ENCODE peak calls at places on chromosomes 1 and 21, in ten cellular contexts. C, O, Q, L, X, M, K, U, A and B are unnamed samples.

GRCh38 chr1:202274611-202275010 is 67.1 kb downstream of the UBE2T start:
- DNase-seq in K (peak), Q (no peak), A (peak), L (no peak), X (no peak), U (no peak), C (peak), O (peak), M (no peak), B (peak)

GRCh38 chr21:45590726-45591618 is 48.7 kb upstream of the SLC19A1 start:
- DNase-seq in O (peak), L (no peak), M (no peak), Q (no peak), X (no peak), K (peak), U (no peak), C (peak), A (no peak), B (peak)

GRCh38 chr1:197660389-197660788 is 114.9 kb downstream of the DENND1B start:
- DNase-seq in U (no peak), K (no peak), Q (no peak), X (no peak), O (no peak), C (no peak), M (no peak), A (no peak), L (no peak), B (no peak)

GRCh38 chr1:46492269-46492853 is 2.7 kb downstream of the DMBX1 start:
- DNase-seq in U (no peak), L (no peak), A (no peak), C (no peak), K (no peak), X (no peak), Q (no peak), M (no peak), O (no peak), B (no peak)

GRCh38 chr21:33238565-33239255 is 9.0 kb downstream of the IFNAR2 start:
- DNase-seq in X (no peak), C (no peak), A (no peak), U (no peak), Q (no peak), M (no peak), L (no peak), O (no peak), K (no peak), B (no peak)

GRCh38 chr1:59229138-59229537 is 67.8 kb upstream of the FGGY start:
- DNase-seq in O (no peak), U (no peak), K (no peak), A (no peak), Q (no peak), L (peak), M (no peak), X (no peak), C (no peak), B (no peak)

GRCh38 chr1:117747605-117748004 is 141.8 kb downstream of the TENT5C start:
- DNase-seq in Q (no peak), U (no peak), A (no peak), X (no peak), M (no peak), K (no peak), L (no peak), O (no peak), C (no peak), B (no peak)

GRCh38 chr1:241582921-241583321 is 50.7 kb downstream of the KMO start:
- DNase-seq in A (no peak), X (no peak), U (no peak), M (no peak), Q (no peak), O (no peak), L (no peak), K (no peak), C (no peak), B (no peak)

GRCh38 chr1:201329286-201329685 is 46.0 kb downstream of the PKP1 start:
- DNase-seq in K (no peak), X (no peak), O (no peak), M (no peak), U (peak), L (peak), Q (no peak), A (no peak), C (no peak), B (no peak)

GRCh38 chr1:54400321-54400720 is 5.9 kb downstream of the SSBP3 start:
- DNase-seq in X (no peak), U (no peak), K (no peak), O (no peak), M (no peak), C (no peak), L (no peak), Q (no peak), A (no peak), B (no peak)

GRCh38 chr1:119220980-119221379 is 80.5 kb upstream of the WARS2 start:
- DNase-seq in L (no peak), M (no peak), C (no peak), A (no peak), Q (no peak), U (peak), O (no peak), X (no peak), K (no peak), B (no peak)

GRCh38 chr1:17605582-17606344 is 66.3 kb downstream of the ARHGEF10L start:
- DNase-seq in C (no peak), A (no peak), M (peak), K (no peak), X (peak), Q (peak), U (no peak), L (peak), O (no peak), B (no peak)

GRCh38 chr1:14095001-14095400 is 395.0 kb downstream of the PRDM2 start:
- DNase-seq in C (no peak), L (peak), M (peak), U (peak), K (no peak), O (peak), Q (peak), A (peak), X (no peak), B (no peak)

GRCh38 chr1:23019851-23020625 is 770 bp downstream of the KDM1A start:
- DNase-seq in U (peak), K (no peak), M (peak), Q (no peak), L (peak), A (no peak), C (peak), O (peak), X (no peak), B (peak)

GRCh38 chr1:103273106-103273505 is 164.8 kb upstream of the COL11A1 start:
- DNase-seq in M (no peak), A (no peak), U (no peak), K (no peak), O (no peak), Q (no peak), C (no peak), X (no peak), L (no peak), B (no peak)

GRCh38 chr1:212565571-212566305 is 42.8 kb upstream of the ATF3 start:
- DNase-seq in L (no peak), M (no peak), A (no peak), O (no peak), X (no peak), C (no peak), K (no peak), U (no peak), Q (no peak), B (no peak)

GRCh38 chr1:37265156-37265555 is 209.2 kb upstream of the ZC3H12A start:
- DNase-seq in U (no peak), M (no peak), L (no peak), C (no peak), X (no peak), A (no peak), K (no peak), O (no peak), Q (peak), B (no peak)

GRCh38 chr21:36615274-36615964 is 83.5 kb upstream of the SIM2 start:
- DNase-seq in L (no peak), U (no peak), A (no peak), K (no peak), C (no peak), M (no peak), Q (no peak), O (no peak), X (no peak), B (peak)

GRCh38 chr1:205907794-205908193 is 35.5 kb downstream of the SLC26A9 start:
- DNase-seq in Q (no peak), K (no peak), A (peak), U (peak), L (peak), O (no peak), C (no peak), X (no peak), M (peak), B (no peak)

GRCh38 chr1:229893762-229894444 is 173.1 kb upstream of the GALNT2 start:
- DNase-seq in U (no peak), M (no peak), K (no peak), O (no peak), L (no peak), Q (no peak), A (peak), X (peak), C (no peak), B (no peak)

GRCh38 chr21:43585924-43586411 is 73.3 kb downstream of the HSF2BP start:
- DNase-seq in M (no peak), Q (no peak), K (no peak), U (peak), A (peak), C (no peak), O (no peak), X (peak), L (peak), B (peak)

GRCh38 chr1:1755852-1756251 is 22.4 kb downstream of the NADK start:
- DNase-seq in O (no peak), C (no peak), Q (no peak), X (no peak), K (no peak), M (no peak), U (no peak), L (no peak), A (no peak), B (no peak)

GRCh38 chr1:154869351-154870116 is 547 bp downstream of the KCNN3 start:
- DNase-seq in X (no peak), A (no peak), C (no peak), Q (peak), U (peak), M (peak), K (no peak), O (no peak), L (peak), B (no peak)

GRCh38 chr1:54488831-54489626 is 59.0 kb upstream of the ACOT11 start:
- DNase-seq in M (peak), K (no peak), L (peak), A (peak), U (peak), Q (peak), O (peak), C (peak), X (peak), B (peak)

GRCh38 chr1:183227963-183228649 is 42.0 kb downstream of the LAMC2 start:
- DNase-seq in K (no peak), M (peak), Q (peak), U (peak), A (peak), C (peak), O (peak), X (peak), L (peak), B (peak)

GRCh38 chr1:32786856-32787255 is 30.3 kb downstream of the YARS1 start:
- DNase-seq in U (no peak), M (no peak), Q (no peak), L (peak), X (no peak), O (no peak), A (no peak), C (no peak), K (no peak), B (no peak)

GRCh38 chr1:208000001-208000400 is 89.1 kb upstream of the CD34 start:
- DNase-seq in X (no peak), L (no peak), M (no peak), K (no peak), Q (no peak), C (no peak), A (no peak), O (no peak), U (no peak), B (no peak)

GRCh38 chr1:104768466-104768865 is 1018.8 kb downstream of the AMY1C start:
- DNase-seq in M (no peak), U (no peak), Q (no peak), X (no peak), A (no peak), O (no peak), K (no peak), L (no peak), C (no peak), B (no peak)

GRCh38 chr1:174222166-174222949 is 63.0 kb downstream of the RABGAP1L start:
- DNase-seq in U (peak), A (peak), K (no peak), O (no peak), X (no peak), M (no peak), C (no peak), Q (no peak), L (peak), B (no peak)

GRCh38 chr1:30984167-30984870 is 75.8 kb upstream of the SDC3 start:
- DNase-seq in U (no peak), K (no peak), O (no peak), X (no peak), M (no peak), Q (no peak), C (no peak), L (peak), A (no peak), B (no peak)

GRCh38 chr1:32870615-32871363 is at the start of gene FNDC5:
- DNase-seq in A (no peak), M (peak), U (no peak), K (no peak), C (no peak), O (no peak), Q (no peak), L (no peak), X (no peak), B (peak)

GRCh38 chr1:203662821-203663220 is 36.2 kb downstream of the ATP2B4 start:
- DNase-seq in O (no peak), L (no peak), C (no peak), X (no peak), U (no peak), M (no peak), A (no peak), K (no peak), Q (no peak), B (no peak)

GRCh38 chr1:17409391-17409811 is 30.1 kb downstream of the RCC2 start:
- DNase-seq in A (no peak), K (no peak), X (no peak), Q (no peak), C (no peak), L (no peak), O (no peak), M (no peak), U (no peak), B (no peak)